ENCODE peak calls at places on chromosomes 5 and 9, in six cellular contexts. M is IMR-90, G is fibroblast of lung, Y is kidney, Q is breast epithelium, K is spleen. O is an unnamed sample. For H3K4me1, the result is how much of the 10 kb centered on the place peaks cover.

GRCh38 chr9:104075801-104076753 is 18.0 kb upstream of the SMC2 start:
- DNase-seq in K (no peak), Q (no peak), G (peak), Y (no peak), M (peak), O (no peak)

GRCh38 chr9:68877219-68877618 is 136.7 kb downstream of the PRKACG start:
- DNase-seq in M (no peak), Q (no peak), Y (no peak), G (no peak), K (no peak), O (no peak)

GRCh38 chr5:75558972-75559632 is 47.4 kb downstream of the POLK start:
- DNase-seq in M (no peak), Q (no peak), G (peak), K (no peak), Y (no peak), O (no peak)

GRCh38 chr5:61995486-61995885 is 310.5 kb upstream of the KIF2A start:
- DNase-seq in K (no peak), M (no peak), Y (no peak), Q (no peak), G (no peak), O (no peak)

GRCh38 chr5:174354571-174354970 is 309.1 kb downstream of the NSG2 start:
- DNase-seq in Y (no peak), M (no peak), G (no peak), K (no peak), Q (no peak), O (no peak)

GRCh38 chr9:14317667-14318255 is 3.8 kb upstream of the NFIB start:
- DNase-seq in Q (no peak), M (no peak), Y (no peak), G (no peak), K (no peak), O (no peak)

GRCh38 chr9:13718086-13718485 is 438.6 kb upstream of the MPDZ start:
- DNase-seq in G (no peak), M (peak), Q (no peak), Y (no peak), K (no peak), O (no peak)

GRCh38 chr5:16160706-16161105 is 18.9 kb downstream of the MARCHF11 start:
- DNase-seq in Y (no peak), M (peak), G (peak), K (no peak), Q (no peak), O (no peak)

GRCh38 chr5:121108725-121109124 is 644.6 kb downstream of the PRR16 start:
- DNase-seq in Q (no peak), M (no peak), G (no peak), Y (no peak), K (no peak), O (no peak)

GRCh38 chr5:40801771-40802562 is 3.8 kb upstream of the PRKAA1 start:
- DNase-seq in Y (no peak), Q (no peak), M (no peak), G (no peak), K (no peak), O (no peak)

GRCh38 chr5:151182976-151183375 is 25.4 kb upstream of the ANXA6 start:
- DNase-seq in Q (no peak), Y (no peak), M (no peak), G (no peak), K (no peak), O (no peak)

GRCh38 chr9:5874048-5874447 is 16.6 kb upstream of the MLANA start:
- DNase-seq in K (no peak), Q (no peak), G (no peak), Y (no peak), M (no peak), O (no peak)

GRCh38 chr5:69450116-69450515 is 35.2 kb downstream of the MARVELD2 start:
- DNase-seq in M (peak), Q (no peak), K (no peak), Y (no peak), G (peak), O (no peak)

GRCh38 chr9:72305102-72305546 is 59.9 kb downstream of the ZFAND5 start:
- DNase-seq in M (peak), K (peak), G (peak), Y (peak), Q (peak), O (no peak)

GRCh38 chr5:5139358-5140050 is 626 bp upstream of the ADAMTS16 start:
- DNase-seq in M (no peak), Q (no peak), Y (no peak), G (no peak), K (no peak), O (no peak)

GRCh38 chr5:6505415-6505763 is 56.7 kb downstream of the UBE2QL1 start:
- DNase-seq in K (no peak), Y (no peak), M (no peak), G (no peak), Q (no peak), O (no peak)

GRCh38 chr5:16809816-16810502 is 126.1 kb downstream of the MYO10 start:
- DNase-seq in Y (no peak), G (peak), M (peak), K (no peak), Q (peak), O (no peak)

GRCh38 chr5:176529824-176530195 is 7.4 kb downstream of the RNF44 start:
- DNase-seq in Q (no peak), Y (peak), K (peak), G (no peak), M (no peak), O (no peak)

GRCh38 chr5:17157916-17158529 is 59.4 kb upstream of the BASP1 start:
- DNase-seq in Y (no peak), M (peak), Q (no peak), K (no peak), G (peak), O (peak)

GRCh38 chr5:162160401-162160800 is 92.8 kb downstream of the GABRG2 start:
- DNase-seq in G (no peak), M (no peak), K (no peak), Y (no peak), Q (no peak), O (no peak)

GRCh38 chr5:95962475-95962773 is 773 bp upstream of the ELL2 start:
- DNase-seq in Q (no peak), Y (no peak), K (no peak), M (no peak), G (no peak), O (no peak)

GRCh38 chr5:142360607-142361120 is 35.8 kb upstream of the SPRY4 start:
- DNase-seq in K (no peak), G (peak), Q (no peak), M (peak), Y (no peak), O (no peak)
- H3K4me3 ChIP-seq in K (no peak), G (no peak), Q (no peak), M (no peak), Y (no peak), O (no peak)

GRCh38 chr9:134597957-134598883 is 43.4 kb upstream of the COL5A1 start:
- DNase-seq in M (no peak), Q (peak), K (no peak), Y (peak), G (no peak), O (no peak)
- H3K4me1 ChIP-seq in M (under half), Q (under half), K (under half), Y (under half), G (under half), O (under half)

DNA sequence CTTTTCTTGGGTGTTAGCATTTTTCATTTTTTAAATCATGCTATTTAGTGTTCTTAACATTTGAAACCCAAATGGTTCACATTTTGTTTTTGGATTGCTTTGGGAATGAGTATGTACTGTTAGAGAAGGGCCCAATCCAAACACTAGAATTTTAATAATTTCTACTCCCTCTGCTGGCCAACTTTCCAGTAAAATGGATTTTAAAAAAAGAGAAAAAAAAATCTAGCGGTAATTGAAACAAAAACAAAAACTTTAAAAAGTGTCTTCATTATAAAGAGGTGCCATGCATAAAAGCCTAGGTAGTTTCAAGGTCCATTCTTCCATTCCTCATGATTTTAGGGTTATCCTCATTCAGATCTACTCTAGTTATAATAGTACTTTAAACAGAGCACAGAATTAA is 32.1 kb upstream of the RICTOR start:
- DNase-seq in Q (no peak), Y (no peak), M (peak), K (no peak), G (peak), O (no peak)
- TF ChIP-seq CTCF in Q (no peak), Y (no peak), M (peak), K (peak), G (peak), O (peak)

GRCh38 chr9:137551656-137552534 is at the start of gene MRPL41:
- DNase-seq in M (peak), K (peak), G (peak), Q (peak), Y (peak), O (peak)
- H3K4me3 ChIP-seq in M (peak), K (peak), G (peak), Q (peak), Y (peak), O (peak)

DNA sequence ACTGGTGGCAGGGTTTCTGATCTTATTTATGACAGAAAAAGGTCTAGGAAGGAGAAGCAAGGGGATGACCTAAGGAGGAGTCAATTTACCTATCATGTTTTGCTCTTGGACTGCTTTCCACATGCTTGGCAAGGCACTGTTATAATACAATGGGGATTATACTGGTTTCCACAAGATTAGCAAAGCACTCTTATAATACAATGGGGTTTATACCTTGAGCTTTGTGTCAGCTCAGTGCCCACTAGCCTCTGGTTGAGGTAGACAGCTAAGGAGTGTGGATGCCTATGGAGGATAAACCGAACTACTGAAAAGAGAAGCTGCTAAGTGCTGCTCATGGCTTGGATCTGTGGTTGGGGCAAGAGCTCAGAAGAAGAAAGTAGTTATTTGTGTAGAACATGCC is 68.7 kb downstream of the MRPS27 start:
- DNase-seq in G (no peak), Y (no peak), K (no peak), M (no peak), Q (no peak), O (no peak)
- H3K4me1 ChIP-seq in G (under half), Y (under half), K (under half), M (under half), Q (under half), O (under half)

GRCh38 chr5:65037845-65038815 is 269.4 kb downstream of the CWC27 start:
- DNase-seq in G (no peak), Q (no peak), Y (no peak), M (no peak), K (no peak), O (no peak)
- TF ChIP-seq CTCF in G (peak), Q (no peak), Y (peak), M (peak), K (no peak), O (peak)

GRCh38 chr9:1875921-1876448 is 139.2 kb upstream of the SMARCA2 start:
- DNase-seq in G (no peak), K (peak), Q (no peak), Y (peak), M (no peak), O (no peak)
- H3K4me3 ChIP-seq in G (no peak), K (no peak), Q (no peak), Y (no peak), M (no peak), O (no peak)

O was measured in RWPE2.